ENCODE peak calls at places on chromosomes 2 and 18, in ten cellular contexts. One of them, this sample, is unnamed.

GRCh38 chr2:45554764-45555163 is 56.3 kb downstream of the SRBD1 start:
- DNase-seq in NCI-H1105: no peak
- DNase-seq in cardiac fibroblast: peak
- DNase-seq in stimulated activated CD4-positive, alpha-beta T cell treated with anti-CD3 and anti-CD28 coated beads, Interleukin-1b, Interleukin-23, amount 100 ng/mL, for 1 hour: no peak
- DNase-seq in fibroblast of mammary gland: peak
- DNase-seq in GM12865: no peak
- DNase-seq in GM19239: no peak
- DNase-seq in LoVo: no peak
- DNase-seq in KBM-7: no peak
- DNase-seq in RWPE1: no peak
- DNase-seq in this sample: no peak

GRCh38 chr2:29326926-29327325 is 211.7 kb downstream of the CLIP4 start:
- DNase-seq in NCI-H1105: no peak
- DNase-seq in cardiac fibroblast: no peak
- DNase-seq in stimulated activated CD4-positive, alpha-beta T cell treated with anti-CD3 and anti-CD28 coated beads, Interleukin-1b, Interleukin-23, amount 100 ng/mL, for 1 hour: no peak
- DNase-seq in fibroblast of mammary gland: no peak
- DNase-seq in GM12865: no peak
- DNase-seq in GM19239: no peak
- DNase-seq in LoVo: no peak
- DNase-seq in KBM-7: no peak
- DNase-seq in RWPE1: no peak
- DNase-seq in this sample: no peak

GRCh38 chr18:35605686-35606417 is 24.3 kb downstream of the GALNT1 start:
- DNase-seq in NCI-H1105: no peak
- DNase-seq in cardiac fibroblast: peak
- DNase-seq in stimulated activated CD4-positive, alpha-beta T cell treated with anti-CD3 and anti-CD28 coated beads, Interleukin-1b, Interleukin-23, amount 100 ng/mL, for 1 hour: no peak
- DNase-seq in fibroblast of mammary gland: peak
- DNase-seq in GM12865: no peak
- DNase-seq in GM19239: no peak
- DNase-seq in LoVo: no peak
- DNase-seq in KBM-7: peak
- DNase-seq in RWPE1: no peak
- DNase-seq in this sample: no peak

GRCh38 chr2:152098033-152098797 is 629 bp downstream of the CACNB4 start:
- DNase-seq in NCI-H1105: no peak
- DNase-seq in cardiac fibroblast: peak
- DNase-seq in stimulated activated CD4-positive, alpha-beta T cell treated with anti-CD3 and anti-CD28 coated beads, Interleukin-1b, Interleukin-23, amount 100 ng/mL, for 1 hour: no peak
- DNase-seq in fibroblast of mammary gland: peak
- DNase-seq in GM12865: peak
- DNase-seq in GM19239: peak
- DNase-seq in LoVo: peak
- DNase-seq in KBM-7: peak
- DNase-seq in RWPE1: peak
- DNase-seq in this sample: no peak

GRCh38 chr2:207225773-207226172 is 60.0 kb upstream of the KLF7 start:
- DNase-seq in NCI-H1105: no peak
- DNase-seq in cardiac fibroblast: no peak
- DNase-seq in stimulated activated CD4-positive, alpha-beta T cell treated with anti-CD3 and anti-CD28 coated beads, Interleukin-1b, Interleukin-23, amount 100 ng/mL, for 1 hour: no peak
- DNase-seq in fibroblast of mammary gland: no peak
- DNase-seq in GM12865: peak
- DNase-seq in GM19239: no peak
- DNase-seq in LoVo: no peak
- DNase-seq in KBM-7: no peak
- DNase-seq in RWPE1: no peak
- DNase-seq in this sample: no peak

GRCh38 chr2:237600205-237600846 is 9.8 kb upstream of the RAB17 start:
- DNase-seq in NCI-H1105: no peak
- DNase-seq in cardiac fibroblast: peak
- DNase-seq in stimulated activated CD4-positive, alpha-beta T cell treated with anti-CD3 and anti-CD28 coated beads, Interleukin-1b, Interleukin-23, amount 100 ng/mL, for 1 hour: no peak
- DNase-seq in fibroblast of mammary gland: peak
- DNase-seq in GM12865: no peak
- DNase-seq in GM19239: no peak
- DNase-seq in LoVo: no peak
- DNase-seq in KBM-7: peak
- DNase-seq in RWPE1: no peak
- DNase-seq in this sample: no peak

GRCh38 chr2:195642677-195643063 is 14.4 kb upstream of the SLC39A10 start:
- DNase-seq in NCI-H1105: no peak
- DNase-seq in cardiac fibroblast: no peak
- DNase-seq in stimulated activated CD4-positive, alpha-beta T cell treated with anti-CD3 and anti-CD28 coated beads, Interleukin-1b, Interleukin-23, amount 100 ng/mL, for 1 hour: no peak
- DNase-seq in fibroblast of mammary gland: no peak
- DNase-seq in GM12865: no peak
- DNase-seq in GM19239: no peak
- DNase-seq in LoVo: no peak
- DNase-seq in KBM-7: no peak
- DNase-seq in RWPE1: no peak
- DNase-seq in this sample: no peak

GRCh38 chr2:44533508-44533907 is 171.8 kb downstream of the CAMKMT start:
- DNase-seq in NCI-H1105: no peak
- DNase-seq in cardiac fibroblast: no peak
- DNase-seq in stimulated activated CD4-positive, alpha-beta T cell treated with anti-CD3 and anti-CD28 coated beads, Interleukin-1b, Interleukin-23, amount 100 ng/mL, for 1 hour: no peak
- DNase-seq in fibroblast of mammary gland: no peak
- DNase-seq in GM12865: no peak
- DNase-seq in GM19239: no peak
- DNase-seq in LoVo: no peak
- DNase-seq in KBM-7: peak
- DNase-seq in RWPE1: no peak
- DNase-seq in this sample: no peak

GRCh38 chr2:144943986-144944385 is 424.1 kb upstream of the ZEB2 start:
- DNase-seq in NCI-H1105: no peak
- DNase-seq in cardiac fibroblast: peak
- DNase-seq in stimulated activated CD4-positive, alpha-beta T cell treated with anti-CD3 and anti-CD28 coated beads, Interleukin-1b, Interleukin-23, amount 100 ng/mL, for 1 hour: no peak
- DNase-seq in fibroblast of mammary gland: peak
- DNase-seq in GM12865: no peak
- DNase-seq in GM19239: no peak
- DNase-seq in LoVo: no peak
- DNase-seq in KBM-7: no peak
- DNase-seq in RWPE1: peak
- DNase-seq in this sample: no peak

GRCh38 chr2:241692448-241692847 is 5.8 kb upstream of the DTYMK start:
- DNase-seq in NCI-H1105: no peak
- DNase-seq in cardiac fibroblast: peak
- DNase-seq in stimulated activated CD4-positive, alpha-beta T cell treated with anti-CD3 and anti-CD28 coated beads, Interleukin-1b, Interleukin-23, amount 100 ng/mL, for 1 hour: no peak
- DNase-seq in fibroblast of mammary gland: peak
- DNase-seq in GM12865: no peak
- DNase-seq in GM19239: no peak
- DNase-seq in LoVo: no peak
- DNase-seq in KBM-7: no peak
- DNase-seq in RWPE1: peak
- DNase-seq in this sample: no peak

GRCh38 chr2:201949036-201950012 is 84.3 kb upstream of the FZD7 start:
- DNase-seq in NCI-H1105: no peak
- DNase-seq in cardiac fibroblast: no peak
- DNase-seq in stimulated activated CD4-positive, alpha-beta T cell treated with anti-CD3 and anti-CD28 coated beads, Interleukin-1b, Interleukin-23, amount 100 ng/mL, for 1 hour: no peak
- DNase-seq in fibroblast of mammary gland: no peak
- DNase-seq in GM12865: no peak
- DNase-seq in GM19239: no peak
- DNase-seq in LoVo: no peak
- DNase-seq in KBM-7: no peak
- DNase-seq in RWPE1: no peak
- DNase-seq in this sample: no peak

GRCh38 chr18:49933530-49933929 is 120.2 kb upstream of the ACAA2 start:
- DNase-seq in NCI-H1105: no peak
- DNase-seq in cardiac fibroblast: no peak
- DNase-seq in stimulated activated CD4-positive, alpha-beta T cell treated with anti-CD3 and anti-CD28 coated beads, Interleukin-1b, Interleukin-23, amount 100 ng/mL, for 1 hour: no peak
- DNase-seq in fibroblast of mammary gland: peak
- DNase-seq in GM12865: no peak
- DNase-seq in GM19239: no peak
- DNase-seq in LoVo: no peak
- DNase-seq in KBM-7: no peak
- DNase-seq in RWPE1: no peak
- DNase-seq in this sample: no peak

GRCh38 chr2:41735446-41735845 is 312.4 kb upstream of the PKDCC start:
- DNase-seq in NCI-H1105: no peak
- DNase-seq in cardiac fibroblast: peak
- DNase-seq in stimulated activated CD4-positive, alpha-beta T cell treated with anti-CD3 and anti-CD28 coated beads, Interleukin-1b, Interleukin-23, amount 100 ng/mL, for 1 hour: no peak
- DNase-seq in fibroblast of mammary gland: peak
- DNase-seq in GM12865: no peak
- DNase-seq in GM19239: no peak
- DNase-seq in LoVo: no peak
- DNase-seq in KBM-7: no peak
- DNase-seq in RWPE1: no peak
- DNase-seq in this sample: no peak

GRCh38 chr18:45167631-45168225 is 447.5 kb upstream of the SLC14A2 start:
- DNase-seq in NCI-H1105: no peak
- DNase-seq in cardiac fibroblast: peak
- DNase-seq in stimulated activated CD4-positive, alpha-beta T cell treated with anti-CD3 and anti-CD28 coated beads, Interleukin-1b, Interleukin-23, amount 100 ng/mL, for 1 hour: no peak
- DNase-seq in fibroblast of mammary gland: peak
- DNase-seq in GM12865: no peak
- DNase-seq in GM19239: no peak
- DNase-seq in LoVo: no peak
- DNase-seq in KBM-7: no peak
- DNase-seq in RWPE1: no peak
- DNase-seq in this sample: no peak

GRCh38 chr2:17136231-17136630 is 382.0 kb downstream of the RAD51AP2 start:
- DNase-seq in NCI-H1105: no peak
- DNase-seq in cardiac fibroblast: no peak
- DNase-seq in stimulated activated CD4-positive, alpha-beta T cell treated with anti-CD3 and anti-CD28 coated beads, Interleukin-1b, Interleukin-23, amount 100 ng/mL, for 1 hour: no peak
- DNase-seq in fibroblast of mammary gland: no peak
- DNase-seq in GM12865: no peak
- DNase-seq in GM19239: no peak
- DNase-seq in LoVo: no peak
- DNase-seq in KBM-7: no peak
- DNase-seq in RWPE1: no peak
- DNase-seq in this sample: no peak

GRCh38 chr2:112096098-112096497 is 41.0 kb downstream of the TMEM87B start:
- DNase-seq in NCI-H1105: no peak
- DNase-seq in cardiac fibroblast: no peak
- DNase-seq in stimulated activated CD4-positive, alpha-beta T cell treated with anti-CD3 and anti-CD28 coated beads, Interleukin-1b, Interleukin-23, amount 100 ng/mL, for 1 hour: no peak
- DNase-seq in fibroblast of mammary gland: peak
- DNase-seq in GM12865: no peak
- DNase-seq in GM19239: no peak
- DNase-seq in LoVo: no peak
- DNase-seq in KBM-7: no peak
- DNase-seq in RWPE1: no peak
- DNase-seq in this sample: no peak

GRCh38 chr2:64696631-64697030 is 42.9 kb upstream of the SERTAD2 start:
- DNase-seq in NCI-H1105: no peak
- DNase-seq in cardiac fibroblast: no peak
- DNase-seq in stimulated activated CD4-positive, alpha-beta T cell treated with anti-CD3 and anti-CD28 coated beads, Interleukin-1b, Interleukin-23, amount 100 ng/mL, for 1 hour: no peak
- DNase-seq in fibroblast of mammary gland: no peak
- DNase-seq in GM12865: no peak
- DNase-seq in GM19239: no peak
- DNase-seq in LoVo: no peak
- DNase-seq in KBM-7: no peak
- DNase-seq in RWPE1: no peak
- DNase-seq in this sample: no peak

GRCh38 chr2:242022550-242023290 is 153.2 kb downstream of the RTP5 start:
- DNase-seq in NCI-H1105: no peak
- DNase-seq in cardiac fibroblast: no peak
- DNase-seq in stimulated activated CD4-positive, alpha-beta T cell treated with anti-CD3 and anti-CD28 coated beads, Interleukin-1b, Interleukin-23, amount 100 ng/mL, for 1 hour: no peak
- DNase-seq in fibroblast of mammary gland: no peak
- DNase-seq in GM12865: no peak
- DNase-seq in GM19239: no peak
- DNase-seq in LoVo: no peak
- DNase-seq in KBM-7: no peak
- DNase-seq in RWPE1: no peak
- DNase-seq in this sample: no peak

GRCh38 chr2:195998070-195998469 is 70.6 kb downstream of the DNAH7 start:
- DNase-seq in NCI-H1105: no peak
- DNase-seq in cardiac fibroblast: no peak
- DNase-seq in stimulated activated CD4-positive, alpha-beta T cell treated with anti-CD3 and anti-CD28 coated beads, Interleukin-1b, Interleukin-23, amount 100 ng/mL, for 1 hour: no peak
- DNase-seq in fibroblast of mammary gland: no peak
- DNase-seq in GM12865: no peak
- DNase-seq in GM19239: no peak
- DNase-seq in LoVo: no peak
- DNase-seq in KBM-7: no peak
- DNase-seq in RWPE1: no peak
- DNase-seq in this sample: no peak

GRCh38 chr2:203327918-203328734 is at the start of gene ABI2:
- DNase-seq in NCI-H1105: peak
- DNase-seq in cardiac fibroblast: peak
- DNase-seq in stimulated activated CD4-positive, alpha-beta T cell treated with anti-CD3 and anti-CD28 coated beads, Interleukin-1b, Interleukin-23, amount 100 ng/mL, for 1 hour: peak
- DNase-seq in fibroblast of mammary gland: peak
- DNase-seq in GM12865: peak
- DNase-seq in GM19239: peak
- DNase-seq in LoVo: peak
- DNase-seq in KBM-7: peak
- DNase-seq in RWPE1: peak
- DNase-seq in this sample: peak

GRCh38 chr2:231715988-231716616 is 7.8 kb downstream of the PTMA start:
- DNase-seq in NCI-H1105: no peak
- DNase-seq in cardiac fibroblast: peak
- DNase-seq in stimulated activated CD4-positive, alpha-beta T cell treated with anti-CD3 and anti-CD28 coated beads, Interleukin-1b, Interleukin-23, amount 100 ng/mL, for 1 hour: no peak
- DNase-seq in fibroblast of mammary gland: peak
- DNase-seq in GM12865: peak
- DNase-seq in GM19239: no peak
- DNase-seq in LoVo: no peak
- DNase-seq in KBM-7: no peak
- DNase-seq in RWPE1: no peak
- DNase-seq in this sample: no peak

GRCh38 chr2:39871291-39871761 is 92.3 kb upstream of the THUMPD2 start:
- DNase-seq in NCI-H1105: no peak
- DNase-seq in cardiac fibroblast: peak
- DNase-seq in stimulated activated CD4-positive, alpha-beta T cell treated with anti-CD3 and anti-CD28 coated beads, Interleukin-1b, Interleukin-23, amount 100 ng/mL, for 1 hour: no peak
- DNase-seq in fibroblast of mammary gland: peak
- DNase-seq in GM12865: no peak
- DNase-seq in GM19239: no peak
- DNase-seq in LoVo: no peak
- DNase-seq in KBM-7: peak
- DNase-seq in RWPE1: peak
- DNase-seq in this sample: no peak

GRCh38 chr2:134973241-134974146 is 54.9 kb downstream of the CCNT2 start:
- DNase-seq in NCI-H1105: no peak
- DNase-seq in cardiac fibroblast: no peak
- DNase-seq in stimulated activated CD4-positive, alpha-beta T cell treated with anti-CD3 and anti-CD28 coated beads, Interleukin-1b, Interleukin-23, amount 100 ng/mL, for 1 hour: no peak
- DNase-seq in fibroblast of mammary gland: no peak
- DNase-seq in GM12865: peak
- DNase-seq in GM19239: no peak
- DNase-seq in LoVo: no peak
- DNase-seq in KBM-7: no peak
- DNase-seq in RWPE1: no peak
- DNase-seq in this sample: no peak

GRCh38 chr2:164868563-164869419 is 27.2 kb upstream of the COBLL1 start:
- DNase-seq in NCI-H1105: peak
- DNase-seq in cardiac fibroblast: no peak
- DNase-seq in stimulated activated CD4-positive, alpha-beta T cell treated with anti-CD3 and anti-CD28 coated beads, Interleukin-1b, Interleukin-23, amount 100 ng/mL, for 1 hour: no peak
- DNase-seq in fibroblast of mammary gland: no peak
- DNase-seq in GM12865: no peak
- DNase-seq in GM19239: no peak
- DNase-seq in LoVo: no peak
- DNase-seq in KBM-7: no peak
- DNase-seq in RWPE1: no peak
- DNase-seq in this sample: no peak

GRCh38 chr2:148533685-148534084 is 110.9 kb upstream of the EPC2 start:
- DNase-seq in NCI-H1105: no peak
- DNase-seq in cardiac fibroblast: no peak
- DNase-seq in stimulated activated CD4-positive, alpha-beta T cell treated with anti-CD3 and anti-CD28 coated beads, Interleukin-1b, Interleukin-23, amount 100 ng/mL, for 1 hour: no peak
- DNase-seq in fibroblast of mammary gland: no peak
- DNase-seq in GM12865: no peak
- DNase-seq in GM19239: no peak
- DNase-seq in LoVo: no peak
- DNase-seq in KBM-7: no peak
- DNase-seq in RWPE1: no peak
- DNase-seq in this sample: no peak

GRCh38 chr18:58310517-58310916 is 266.5 kb downstream of the NEDD4L start:
- DNase-seq in NCI-H1105: no peak
- DNase-seq in cardiac fibroblast: peak
- DNase-seq in stimulated activated CD4-positive, alpha-beta T cell treated with anti-CD3 and anti-CD28 coated beads, Interleukin-1b, Interleukin-23, amount 100 ng/mL, for 1 hour: no peak
- DNase-seq in fibroblast of mammary gland: no peak
- DNase-seq in GM12865: no peak
- DNase-seq in GM19239: no peak
- DNase-seq in LoVo: peak
- DNase-seq in KBM-7: no peak
- DNase-seq in RWPE1: peak
- DNase-seq in this sample: no peak

GRCh38 chr2:165868211-165868610 is 74.2 kb upstream of the GALNT3 start:
- DNase-seq in NCI-H1105: peak
- DNase-seq in cardiac fibroblast: peak
- DNase-seq in stimulated activated CD4-positive, alpha-beta T cell treated with anti-CD3 and anti-CD28 coated beads, Interleukin-1b, Interleukin-23, amount 100 ng/mL, for 1 hour: no peak
- DNase-seq in fibroblast of mammary gland: peak
- DNase-seq in GM12865: no peak
- DNase-seq in GM19239: no peak
- DNase-seq in LoVo: no peak
- DNase-seq in KBM-7: no peak
- DNase-seq in RWPE1: no peak
- DNase-seq in this sample: no peak

This sample was measured in activated T-helper 1 cell treated with anti-CD3 and anti-CD28 coated beads, Interleukin-2, amount 50 U/mL, for 16 hours.